ENCODE peak calls at places on chromosomes 1 and 21, in seven cellular contexts. Y is AG04450, Q is mesenteric fat pad, G is cardiac muscle cell, D is NCI-H82, X is H4, F is amniotic stem cell. U is an unnamed sample.

GRCh38 chr1:23619299-23620188 is 60.2 kb upstream of the ID3 start:
- DNase-seq in Y (no peak), Q (no peak), G (no peak), D (peak), X (no peak), F (no peak), U (peak)

GRCh38 chr1:52615489-52616042 is 13.4 kb downstream of the GPX7 start:
- DNase-seq in Y (no peak), Q (no peak), G (no peak), D (no peak), X (no peak), F (no peak), U (no peak)

GRCh38 chr21:43937898-43938309 is 72.9 kb downstream of the AGPAT3 start:
- DNase-seq in Y (no peak), Q (no peak), G (no peak), D (peak), X (no peak), F (no peak), U (no peak)

GRCh38 chr1:55812281-55812680 is 597.1 kb upstream of the USP24 start:
- DNase-seq in Y (no peak), Q (no peak), G (no peak), D (no peak), X (no peak), F (no peak), U (no peak)

GRCh38 chr1:111592389-111593361 is 26.9 kb upstream of the RAP1A start:
- DNase-seq in Y (peak), Q (peak), G (peak), D (peak), X (peak), F (peak), U (peak)

GRCh38 chr1:9758559-9759121 is 65.1 kb downstream of the CLSTN1 start:
- DNase-seq in Y (no peak), Q (no peak), G (no peak), D (no peak), X (no peak), F (no peak), U (no peak)

GRCh38 chr1:47585141-47585902 is 147.5 kb downstream of the FOXD2 start:
- DNase-seq in Y (no peak), Q (peak), G (no peak), D (no peak), X (no peak), F (no peak), U (no peak)

GRCh38 chr1:83742446-83742845 is 256.5 kb downstream of the TTLL7 start:
- DNase-seq in Y (no peak), Q (no peak), G (no peak), D (no peak), X (no peak), F (no peak), U (no peak)

GRCh38 chr1:39863177-39863576 is 20.1 kb downstream of the TRIT1 start:
- DNase-seq in Y (no peak), Q (no peak), G (no peak), D (no peak), X (no peak), F (no peak), U (no peak)

GRCh38 chr21:38525454-38525853 is 27.2 kb upstream of the ERG start:
- DNase-seq in Y (no peak), Q (no peak), G (no peak), D (no peak), X (no peak), F (no peak), U (no peak)

GRCh38 chr1:198157847-198158765 is 1.3 kb downstream of the NEK7 start:
- DNase-seq in Y (no peak), Q (no peak), G (no peak), D (peak), X (peak), F (no peak), U (peak)

GRCh38 chr1:240732390-240732789 is 120.4 kb upstream of the GREM2 start:
- DNase-seq in Y (peak), Q (no peak), G (peak), D (peak), X (peak), F (peak), U (no peak)

GRCh38 chr1:192830596-192831241 is 21.9 kb downstream of the RGS2 start:
- DNase-seq in Y (no peak), Q (no peak), G (no peak), D (no peak), X (no peak), F (no peak), U (no peak)

GRCh38 chr1:35637401-35637809 is 3.9 kb downstream of the PSMB2 start:
- DNase-seq in Y (no peak), Q (no peak), G (no peak), D (peak), X (peak), F (no peak), U (no peak)

GRCh38 chr1:97379387-97380075 is 541.3 kb downstream of the DPYD start:
- DNase-seq in Y (peak), Q (no peak), G (no peak), D (no peak), X (no peak), F (no peak), U (peak)

GRCh38 chr21:36513430-36513829 is 33.5 kb upstream of the CLDN14 start:
- DNase-seq in Y (no peak), Q (no peak), G (no peak), D (no peak), X (no peak), F (no peak), U (no peak)

GRCh38 chr1:49181033-49181432 is 404.3 kb upstream of the BEND5 start:
- DNase-seq in Y (no peak), Q (no peak), G (no peak), D (no peak), X (no peak), F (no peak), U (no peak)

GRCh38 chr1:214588963-214589597 is 13.9 kb upstream of the CENPF start:
- DNase-seq in Y (no peak), Q (no peak), G (no peak), D (no peak), X (no peak), F (no peak), U (no peak)

GRCh38 chr1:169046671-169047070 is 59.8 kb upstream of the ATP1B1 start:
- DNase-seq in Y (no peak), Q (no peak), G (no peak), D (no peak), X (no peak), F (no peak), U (no peak)

GRCh38 chr1:163412216-163412615 is 90.5 kb downstream of the NUF2 start:
- DNase-seq in Y (no peak), Q (no peak), G (peak), D (peak), X (no peak), F (no peak), U (no peak)

GRCh38 chr1:72051538-72051937 is 230.8 kb downstream of the NEGR1 start:
- DNase-seq in Y (no peak), Q (no peak), G (no peak), D (no peak), X (no peak), F (no peak), U (no peak)

GRCh38 chr1:7625401-7625800 is 145.7 kb upstream of the VAMP3 start:
- DNase-seq in Y (no peak), Q (no peak), G (no peak), D (no peak), X (no peak), F (no peak), U (no peak)